ENCODE peak calls at places on chromosomes 3 and 15, in six cellular contexts. H is PC-3; A is psoas muscle; W is endothelial cell of umbilical vein; I is left lung; J is CD8-positive, alpha-beta memory T cell. O is an unnamed sample.

GRCh38 chr15:29682781-29683180 is 139.5 kb downstream of the TJP1 start:
- DNase-seq in H (no peak), W (no peak), A (no peak), I (no peak), J (no peak), O (no peak)

GRCh38 chr3:127204841-127205582 is 12.1 kb downstream of the PRR23E start:
- DNase-seq in A (peak; percentile 30), W (no peak), H (no peak), I (no peak), J (no peak), O (no peak)

GRCh38 chr3:110856916-110857315 is 214.7 kb upstream of the NECTIN3 start:
- DNase-seq in A (no peak), W (no peak), I (no peak), H (no peak), J (no peak), O (no peak)

GRCh38 chr3:141840737-141841544 is 35.5 kb upstream of the ATP1B3 start:
- DNase-seq in H (peak; percentile 58), J (no peak), W (peak; percentile 84), I (no peak), A (no peak), O (peak; percentile 61)

GRCh38 chr3:61991706-61992105 is 381.6 kb downstream of the FEZF2 start:
- DNase-seq in J (no peak), W (no peak), H (no peak), I (no peak), A (no peak), O (no peak)

GRCh38 chr3:114379266-114379665 is 85.4 kb downstream of the TIGIT start:
- DNase-seq in H (no peak), A (no peak), W (no peak), J (no peak), I (no peak), O (no peak)

GRCh38 chr3:98240133-98240532 is 23.9 kb upstream of the OR5H6 start:
- DNase-seq in I (no peak), J (no peak), H (no peak), A (no peak), W (no peak), O (no peak)

GRCh38 chr3:27216955-27217552 is 152.1 kb downstream of the NEK10 start:
- DNase-seq in A (no peak), J (no peak), H (peak; percentile 70), W (peak; percentile 15), I (no peak), O (peak; percentile 66)

GRCh38 chr3:21020681-21021080 is 730.3 kb downstream of the ZNF385D start:
- DNase-seq in I (no peak), A (no peak), H (peak; percentile 34), W (no peak), J (no peak), O (no peak)

GRCh38 chr3:115500795-115501194 is 122.5 kb upstream of the GAP43 start:
- DNase-seq in H (no peak), W (peak; percentile 80), J (no peak), I (no peak), A (no peak), O (no peak)

GRCh38 chr3:125137432-125138033 is 75.0 kb downstream of the SLC12A8 start:
- DNase-seq in H (peak; percentile 22), A (peak; percentile 56), W (no peak), I (no peak), J (no peak), O (peak; percentile 76)

GRCh38 chr15:93854088-93854487 is 377.3 kb upstream of the MCTP2 start:
- DNase-seq in I (no peak), W (no peak), J (no peak), A (no peak), H (no peak), O (no peak)

GRCh38 chr3:138384971-138385370 is 36.6 kb downstream of the MRAS start:
- DNase-seq in H (no peak), A (no peak), W (no peak), J (no peak), I (no peak), O (no peak)

GRCh38 chr3:128560768-128561167 is 67.8 kb upstream of the GATA2 start:
- DNase-seq in H (no peak), A (no peak), W (no peak), J (no peak), I (no peak), O (no peak)

GRCh38 chr3:186821429-186822367 is 15.4 kb upstream of the RFC4 start:
- DNase-seq in H (peak; percentile 80), W (peak; percentile 61), J (no peak), I (no peak), A (no peak), O (peak; percentile 86)

GRCh38 chr3:72190050-72190449 is 405.1 kb upstream of the PROK2 start:
- DNase-seq in I (no peak), W (no peak), H (no peak), J (no peak), A (no peak), O (no peak)

GRCh38 chr3:683770-684169 is 409.1 kb upstream of the CNTN6 start:
- DNase-seq in I (no peak), H (no peak), A (no peak), W (no peak), J (no peak), O (no peak)
- H3K9me3 ChIP-seq in I (no peaks in the 10 kb centered on the region), H (peaks cover 12% of the 10 kb centered on the region), A (no peaks in the 10 kb centered on the region), W (no peaks in the 10 kb centered on the region), J (no peaks in the 10 kb centered on the region), O (no peaks in the 10 kb centered on the region)

GRCh38 chr3:171745577-171746319 is 64.5 kb downstream of the PLD1 start:
- DNase-seq in I (peak; percentile 60), W (no peak), H (no peak), J (no peak), A (peak; percentile 46), O (no peak)
- H3K27ac ChIP-seq in I (no peak overlapping the region), W (no peak overlapping the region), H (no peak overlapping the region), J (no peak overlapping the region), A (no peak overlapping the region), O (no peak overlapping the region)

GRCh38 chr3:130014526-130014925 is 40.0 kb downstream of the TRH start:
- DNase-seq in J (no peak), H (no peak), I (no peak), W (no peak), A (no peak), O (peak; percentile 63)
- H3K4me3 ChIP-seq in J (no peak overlapping the region), H (no peak overlapping the region), I (no peak overlapping the region), W (no peak overlapping the region), A (no peak overlapping the region), O (no peak overlapping the region)

GRCh38 chr15:40155270-40155910 is 5.5 kb upstream of the BUB1B start:
- DNase-seq in I (no peak), J (no peak), W (no peak), A (no peak), H (peak; percentile 86), O (no peak)
- H3K9me3 ChIP-seq in I (no peaks in the 10 kb centered on the region), J (no peaks in the 10 kb centered on the region), W (no peaks in the 10 kb centered on the region), A (no peaks in the 10 kb centered on the region), H (no peaks in the 10 kb centered on the region), O (no peaks in the 10 kb centered on the region)

GRCh38 chr3:183259087-183259486 is 6.0 kb downstream of the B3GNT5 start:
- DNase-seq in W (no peak), H (peak; percentile 33), J (no peak), I (no peak), A (no peak), O (no peak)
- H3K27ac ChIP-seq in W (no peak overlapping the region), H (no peak overlapping the region), J (no peak overlapping the region), I (peak overlapping the region; percentile 88), A (peak overlapping the region; percentile 33), O (no peak overlapping the region)

DNA sequence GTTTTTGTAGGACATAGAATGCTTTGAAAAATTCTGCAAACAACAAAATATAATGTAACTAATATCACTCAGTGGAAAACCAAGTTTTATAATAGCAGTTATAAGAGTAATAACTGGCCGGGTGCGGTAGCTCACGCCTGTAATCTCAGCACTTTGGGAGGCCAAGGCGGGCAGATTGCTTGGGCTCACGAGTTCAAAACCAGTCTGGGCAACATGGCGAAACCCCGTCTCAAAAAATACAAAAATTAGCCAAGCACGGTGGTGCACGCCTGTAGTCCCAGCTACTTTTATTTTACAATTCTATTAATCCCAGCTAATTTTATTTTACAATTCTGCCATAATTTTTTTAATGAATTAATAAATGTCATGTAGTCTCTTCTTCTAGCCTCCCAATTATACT is 2.3 kb downstream of the DENND4A start:
- DNase-seq in J (no peak), I (no peak), A (no peak), W (no peak), H (no peak), O (no peak)
- H3K4me3 ChIP-seq in J (no peak overlapping the region), I (no peak overlapping the region), A (peak overlapping the region; percentile 90), W (no peak overlapping the region), H (no peak overlapping the region), O (peak overlapping the region; percentile 87)

GRCh38 chr3:146476094-146476740 is 6.9 kb upstream of the PLSCR2 start:
- DNase-seq in W (no peak), J (no peak), I (no peak), A (no peak), H (no peak), O (no peak)
- H3K9me3 ChIP-seq in W (no peaks in the 10 kb centered on the region), J (no peaks in the 10 kb centered on the region), I (no peaks in the 10 kb centered on the region), A (no peaks in the 10 kb centered on the region), H (no peaks in the 10 kb centered on the region), O (no peaks in the 10 kb centered on the region)

O was measured in GM23248.